ENCODE peak calls at places on chromosomes 7 and 10, in nine cellular contexts. One of them, this sample, is unnamed.
A peak's percentile ranks its signal among the peaks of the same experiment; 100 is the strongest.

GRCh38 chr7:136009488-136010079 is 32.4 kb upstream of the MTPN start:
- DNase-seq in HEK293T: peak; percentile 45
- DNase-seq in spleen: no peak
- DNase-seq in psoas muscle: no peak
- DNase-seq in left lobe of liver: no peak
- DNase-seq in WTC11: no peak
- DNase-seq in SJSA1: peak; percentile 49
- DNase-seq in B cell: peak; percentile 22
- DNase-seq in ecto neural progenitor cell: no peak
- DNase-seq in this sample: peak; percentile 54

GRCh38 chr7:55250313-55250712 is 114.8 kb upstream of the LANCL2 start:
- DNase-seq in SJSA1: peak; percentile 17
- DNase-seq in spleen: no peak
- DNase-seq in ecto neural progenitor cell: no peak
- DNase-seq in B cell: no peak
- DNase-seq in left lobe of liver: no peak
- DNase-seq in psoas muscle: no peak
- DNase-seq in HEK293T: peak; percentile 62
- DNase-seq in WTC11: peak; percentile 70
- DNase-seq in this sample: no peak

GRCh38 chr7:40483630-40484029 is 348.8 kb downstream of the SUGCT start:
- DNase-seq in ecto neural progenitor cell: no peak
- DNase-seq in SJSA1: no peak
- DNase-seq in HEK293T: no peak
- DNase-seq in left lobe of liver: no peak
- DNase-seq in B cell: no peak
- DNase-seq in WTC11: no peak
- DNase-seq in psoas muscle: no peak
- DNase-seq in spleen: no peak
- DNase-seq in this sample: no peak

GRCh38 chr10:109282510-109282909 is 640.8 kb downstream of the XPNPEP1 start:
- DNase-seq in WTC11: no peak
- DNase-seq in spleen: no peak
- DNase-seq in B cell: no peak
- DNase-seq in left lobe of liver: no peak
- DNase-seq in ecto neural progenitor cell: no peak
- DNase-seq in SJSA1: peak; percentile 80
- DNase-seq in HEK293T: no peak
- DNase-seq in psoas muscle: no peak
- DNase-seq in this sample: no peak

GRCh38 chr7:90701771-90702170 is 105.7 kb downstream of the CDK14 start:
- DNase-seq in ecto neural progenitor cell: peak; percentile 57
- DNase-seq in spleen: no peak
- DNase-seq in B cell: no peak
- DNase-seq in HEK293T: no peak
- DNase-seq in psoas muscle: no peak
- DNase-seq in left lobe of liver: no peak
- DNase-seq in SJSA1: no peak
- DNase-seq in WTC11: peak; percentile 34
- DNase-seq in this sample: no peak

GRCh38 chr7:19754521-19755116 is 18.8 kb downstream of the TMEM196 start:
- DNase-seq in psoas muscle: no peak
- DNase-seq in B cell: no peak
- DNase-seq in SJSA1: peak; percentile 60
- DNase-seq in ecto neural progenitor cell: no peak
- DNase-seq in WTC11: no peak
- DNase-seq in left lobe of liver: no peak
- DNase-seq in HEK293T: peak; percentile 8
- DNase-seq in spleen: no peak
- DNase-seq in this sample: peak; percentile 79

GRCh38 chr10:58514102-58514472 is 1.4 kb downstream of the BICC1 start:
- DNase-seq in ecto neural progenitor cell: no peak
- DNase-seq in psoas muscle: no peak
- DNase-seq in spleen: no peak
- DNase-seq in B cell: no peak
- DNase-seq in HEK293T: no peak
- DNase-seq in WTC11: no peak
- DNase-seq in left lobe of liver: no peak
- DNase-seq in SJSA1: peak; percentile 22
- DNase-seq in this sample: no peak

GRCh38 chr10:29542723-29543122 is 92.0 kb downstream of the SVIL start:
- DNase-seq in B cell: no peak
- DNase-seq in ecto neural progenitor cell: no peak
- DNase-seq in left lobe of liver: no peak
- DNase-seq in spleen: no peak
- DNase-seq in psoas muscle: no peak
- DNase-seq in SJSA1: no peak
- DNase-seq in HEK293T: no peak
- DNase-seq in WTC11: no peak
- DNase-seq in this sample: no peak

GRCh38 chr10:34491666-34492065 is 323.4 kb downstream of the PARD3 start:
- DNase-seq in psoas muscle: no peak
- DNase-seq in HEK293T: no peak
- DNase-seq in spleen: no peak
- DNase-seq in left lobe of liver: no peak
- DNase-seq in SJSA1: no peak
- DNase-seq in ecto neural progenitor cell: no peak
- DNase-seq in WTC11: no peak
- DNase-seq in B cell: no peak
- DNase-seq in this sample: no peak

GRCh38 chr10:102113956-102114857 is 6.0 kb downstream of the LDB1 start:
- DNase-seq in HEK293T: no peak
- DNase-seq in spleen: peak; percentile 87
- DNase-seq in SJSA1: peak; percentile 39
- DNase-seq in B cell: no peak
- DNase-seq in ecto neural progenitor cell: peak; percentile 68
- DNase-seq in left lobe of liver: no peak
- DNase-seq in psoas muscle: peak; percentile 63
- DNase-seq in WTC11: no peak
- DNase-seq in this sample: no peak

GRCh38 chr7:23680417-23681405 is 712 bp downstream of the FAM221A start:
- DNase-seq in ecto neural progenitor cell: peak; percentile 86
- DNase-seq in left lobe of liver: peak; percentile 71
- DNase-seq in SJSA1: peak; percentile 55
- DNase-seq in spleen: peak; percentile 87
- DNase-seq in HEK293T: peak; percentile 32
- DNase-seq in psoas muscle: peak; percentile 70
- DNase-seq in B cell: peak; percentile 33
- DNase-seq in WTC11: peak; percentile 86
- DNase-seq in this sample: no peak

GRCh38 chr7:127938588-127938987 is 92.6 kb downstream of the LRRC4 start:
- DNase-seq in B cell: no peak
- DNase-seq in SJSA1: peak; percentile 54
- DNase-seq in ecto neural progenitor cell: no peak
- DNase-seq in left lobe of liver: no peak
- DNase-seq in spleen: no peak
- DNase-seq in WTC11: no peak
- DNase-seq in psoas muscle: no peak
- DNase-seq in HEK293T: no peak
- DNase-seq in this sample: peak; percentile 32

GRCh38 chr7:95367606-95368005 is 28.6 kb downstream of the PON3 start:
- DNase-seq in ecto neural progenitor cell: no peak
- DNase-seq in SJSA1: no peak
- DNase-seq in HEK293T: no peak
- DNase-seq in WTC11: no peak
- DNase-seq in spleen: no peak
- DNase-seq in B cell: no peak
- DNase-seq in left lobe of liver: no peak
- DNase-seq in psoas muscle: no peak
- DNase-seq in this sample: no peak

This sample was measured in SW 1271.